ENCODE peak calls at places on chromosomes 2 and 18, in eight cellular contexts. One of them, this sample, is unnamed.

GRCh38 chr2:10433264-10433947 is 14.7 kb downstream of the ODC1 start:
- DNase-seq in A673: no peak
- DNase-seq in astrocyte of the cerebellum: no peak
- DNase-seq in epithelial cell of esophagus: no peak
- DNase-seq in tibial artery: no peak
- DNase-seq in astrocyte of the spinal cord: no peak
- DNase-seq in vagina: no peak
- DNase-seq in hepatocyte: no peak
- DNase-seq in this sample: no peak

GRCh38 chr2:21095178-21095577 is 28.6 kb upstream of the TDRD15 start:
- DNase-seq in hepatocyte: no peak
- DNase-seq in astrocyte of the spinal cord: no peak
- DNase-seq in epithelial cell of esophagus: no peak
- DNase-seq in tibial artery: no peak
- DNase-seq in A673: no peak
- DNase-seq in vagina: no peak
- DNase-seq in astrocyte of the cerebellum: no peak
- DNase-seq in this sample: no peak

GRCh38 chr2:1750935-1751767 is 6.8 kb upstream of the PXDN start:
- DNase-seq in astrocyte of the spinal cord: peak
- DNase-seq in tibial artery: peak
- DNase-seq in astrocyte of the cerebellum: peak
- DNase-seq in epithelial cell of esophagus: peak
- DNase-seq in A673: peak
- DNase-seq in vagina: no peak
- DNase-seq in hepatocyte: peak
- DNase-seq in this sample: peak

GRCh38 chr2:32063310-32064020 is at the start of gene SPAST:
- DNase-seq in astrocyte of the cerebellum: peak
- DNase-seq in hepatocyte: peak
- DNase-seq in epithelial cell of esophagus: peak
- DNase-seq in astrocyte of the spinal cord: peak
- DNase-seq in tibial artery: peak
- DNase-seq in vagina: peak
- DNase-seq in A673: peak
- DNase-seq in this sample: peak

GRCh38 chr2:99403524-99403923 is 66.3 kb downstream of the EIF5B start:
- DNase-seq in tibial artery: no peak
- DNase-seq in astrocyte of the spinal cord: no peak
- DNase-seq in epithelial cell of esophagus: no peak
- DNase-seq in hepatocyte: peak
- DNase-seq in A673: no peak
- DNase-seq in vagina: no peak
- DNase-seq in astrocyte of the cerebellum: no peak
- DNase-seq in this sample: peak

GRCh38 chr2:204664708-204665121 is 119.4 kb downstream of the PARD3B start:
- DNase-seq in astrocyte of the spinal cord: peak
- DNase-seq in epithelial cell of esophagus: peak
- DNase-seq in hepatocyte: no peak
- DNase-seq in vagina: no peak
- DNase-seq in A673: peak
- DNase-seq in astrocyte of the cerebellum: peak
- DNase-seq in tibial artery: no peak
- DNase-seq in this sample: peak

GRCh38 chr18:59005266-59005665 is 134.4 kb upstream of the SEC11C start:
- DNase-seq in A673: peak
- DNase-seq in astrocyte of the spinal cord: peak
- DNase-seq in hepatocyte: peak
- DNase-seq in epithelial cell of esophagus: peak
- DNase-seq in vagina: no peak
- DNase-seq in astrocyte of the cerebellum: no peak
- DNase-seq in tibial artery: peak
- DNase-seq in this sample: peak

GRCh38 chr18:47735041-47735440 is 195.4 kb downstream of the SMAD2 start:
- DNase-seq in A673: no peak
- DNase-seq in vagina: no peak
- DNase-seq in tibial artery: no peak
- DNase-seq in hepatocyte: no peak
- DNase-seq in astrocyte of the cerebellum: no peak
- DNase-seq in astrocyte of the spinal cord: no peak
- DNase-seq in epithelial cell of esophagus: no peak
- DNase-seq in this sample: no peak

GRCh38 chr2:11681722-11682589 is 12.0 kb upstream of the NTSR2 start:
- DNase-seq in epithelial cell of esophagus: peak
- DNase-seq in tibial artery: no peak
- DNase-seq in vagina: no peak
- DNase-seq in astrocyte of the cerebellum: no peak
- DNase-seq in astrocyte of the spinal cord: no peak
- DNase-seq in A673: peak
- DNase-seq in hepatocyte: peak
- DNase-seq in this sample: peak

GRCh38 chr18:74013955-74014354 is 133.7 kb downstream of the FBXO15 start:
- DNase-seq in tibial artery: no peak
- DNase-seq in epithelial cell of esophagus: peak
- DNase-seq in astrocyte of the cerebellum: peak
- DNase-seq in vagina: no peak
- DNase-seq in A673: no peak
- DNase-seq in astrocyte of the spinal cord: peak
- DNase-seq in hepatocyte: no peak
- DNase-seq in this sample: peak

GRCh38 chr2:152445791-152446201 is 110.8 kb downstream of the FMNL2 start:
- DNase-seq in astrocyte of the spinal cord: peak
- DNase-seq in A673: no peak
- DNase-seq in vagina: no peak
- DNase-seq in astrocyte of the cerebellum: peak
- DNase-seq in hepatocyte: no peak
- DNase-seq in epithelial cell of esophagus: peak
- DNase-seq in tibial artery: peak
- DNase-seq in this sample: peak

GRCh38 chr2:202541137-202541536 is 93.6 kb upstream of the FAM117B start:
- DNase-seq in astrocyte of the cerebellum: no peak
- DNase-seq in hepatocyte: no peak
- DNase-seq in epithelial cell of esophagus: no peak
- DNase-seq in A673: no peak
- DNase-seq in tibial artery: no peak
- DNase-seq in astrocyte of the spinal cord: no peak
- DNase-seq in vagina: no peak
- DNase-seq in this sample: no peak

GRCh38 chr2:179021258-179021657 is 28.7 kb downstream of the CCDC141 start:
- DNase-seq in epithelial cell of esophagus: no peak
- DNase-seq in hepatocyte: no peak
- DNase-seq in tibial artery: no peak
- DNase-seq in vagina: no peak
- DNase-seq in astrocyte of the cerebellum: no peak
- DNase-seq in A673: no peak
- DNase-seq in astrocyte of the spinal cord: no peak
- DNase-seq in this sample: no peak

GRCh38 chr18:6441201-6441600 is 26.5 kb upstream of the L3MBTL4 start:
- DNase-seq in astrocyte of the spinal cord: no peak
- DNase-seq in A673: no peak
- DNase-seq in astrocyte of the cerebellum: no peak
- DNase-seq in hepatocyte: no peak
- DNase-seq in tibial artery: no peak
- DNase-seq in vagina: no peak
- DNase-seq in epithelial cell of esophagus: no peak
- DNase-seq in this sample: peak

GRCh38 chr2:171754254-171754939 is 67.1 kb downstream of the DYNC1I2 start:
- DNase-seq in vagina: no peak
- DNase-seq in A673: no peak
- DNase-seq in astrocyte of the cerebellum: no peak
- DNase-seq in tibial artery: no peak
- DNase-seq in epithelial cell of esophagus: no peak
- DNase-seq in astrocyte of the spinal cord: peak
- DNase-seq in hepatocyte: no peak
- DNase-seq in this sample: peak

GRCh38 chr2:18910843-18911242 is 321.5 kb upstream of the NT5C1B start:
- DNase-seq in hepatocyte: no peak
- DNase-seq in astrocyte of the spinal cord: peak
- DNase-seq in A673: peak
- DNase-seq in vagina: no peak
- DNase-seq in epithelial cell of esophagus: peak
- DNase-seq in tibial artery: peak
- DNase-seq in astrocyte of the cerebellum: peak
- DNase-seq in this sample: peak

GRCh38 chr2:163565192-163565591 is 170.6 kb downstream of the FIGN start:
- DNase-seq in epithelial cell of esophagus: peak
- DNase-seq in astrocyte of the cerebellum: no peak
- DNase-seq in astrocyte of the spinal cord: no peak
- DNase-seq in A673: no peak
- DNase-seq in tibial artery: no peak
- DNase-seq in hepatocyte: no peak
- DNase-seq in vagina: no peak
- DNase-seq in this sample: no peak

DNA sequence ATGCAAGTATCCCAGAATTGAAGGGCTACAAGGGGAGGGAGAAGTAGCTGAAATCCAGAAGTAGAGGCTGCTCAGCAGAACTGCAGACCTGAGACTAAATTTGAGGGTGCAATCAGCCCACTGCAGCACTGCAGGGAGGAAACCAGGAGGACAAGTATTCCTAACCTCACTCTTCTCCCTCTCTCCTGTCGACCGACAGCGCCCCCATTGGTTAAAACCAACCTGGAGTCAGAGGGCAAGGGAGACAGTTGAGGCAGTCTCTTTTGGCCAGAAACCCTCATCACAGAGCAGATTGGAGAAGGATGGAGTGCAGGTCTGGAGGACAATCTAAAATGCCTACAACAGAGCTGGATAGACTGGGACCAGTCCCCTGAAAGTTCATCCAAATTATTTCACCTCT is 768.9 kb upstream of the KLHL29 start:
- DNase-seq in A673: no peak
- DNase-seq in epithelial cell of esophagus: no peak
- DNase-seq in vagina: no peak
- DNase-seq in hepatocyte: no peak
- DNase-seq in astrocyte of the spinal cord: no peak
- DNase-seq in astrocyte of the cerebellum: no peak
- DNase-seq in tibial artery: no peak
- DNase-seq in this sample: no peak
- TF ChIP-seq CTCF in A673: no peak
- TF ChIP-seq CTCF in epithelial cell of esophagus: no peak
- TF ChIP-seq CTCF in vagina: no peak
- TF ChIP-seq CTCF in hepatocyte: no peak
- TF ChIP-seq CTCF in astrocyte of the spinal cord: no peak
- TF ChIP-seq CTCF in astrocyte of the cerebellum: no peak
- TF ChIP-seq CTCF in tibial artery: no peak
- TF ChIP-seq CTCF in this sample: no peak

GRCh38 chr2:45653125-45653524 is 1.6 kb downstream of the PRKCE start:
- DNase-seq in vagina: no peak
- DNase-seq in astrocyte of the spinal cord: no peak
- DNase-seq in hepatocyte: no peak
- DNase-seq in epithelial cell of esophagus: no peak
- DNase-seq in tibial artery: no peak
- DNase-seq in A673: no peak
- DNase-seq in astrocyte of the cerebellum: no peak
- DNase-seq in this sample: no peak

GRCh38 chr2:45651415-45652089 is at the start of gene PRKCE:
- DNase-seq in vagina: no peak
- DNase-seq in astrocyte of the spinal cord: peak
- DNase-seq in hepatocyte: peak
- DNase-seq in tibial artery: peak
- DNase-seq in A673: peak
- DNase-seq in epithelial cell of esophagus: peak
- DNase-seq in astrocyte of the cerebellum: no peak
- DNase-seq in this sample: peak

GRCh38 chr2:45652090-45653050 is 895 bp downstream of the PRKCE start:
- DNase-seq in tibial artery: peak
- DNase-seq in A673: peak
- DNase-seq in epithelial cell of esophagus: peak
- DNase-seq in astrocyte of the cerebellum: no peak
- DNase-seq in hepatocyte: peak
- DNase-seq in astrocyte of the spinal cord: peak
- DNase-seq in vagina: no peak
- DNase-seq in this sample: peak

GRCh38 chr2:45654250-45654649 is 2.8 kb downstream of the PRKCE start:
- DNase-seq in tibial artery: no peak
- DNase-seq in astrocyte of the cerebellum: no peak
- DNase-seq in hepatocyte: no peak
- DNase-seq in A673: no peak
- DNase-seq in vagina: no peak
- DNase-seq in astrocyte of the spinal cord: no peak
- DNase-seq in epithelial cell of esophagus: no peak
- DNase-seq in this sample: peak

GRCh38 chr2:45653584-45653983 is 2.1 kb downstream of the PRKCE start:
- DNase-seq in astrocyte of the spinal cord: peak
- DNase-seq in astrocyte of the cerebellum: peak
- DNase-seq in tibial artery: no peak
- DNase-seq in vagina: no peak
- DNase-seq in A673: no peak
- DNase-seq in epithelial cell of esophagus: no peak
- DNase-seq in hepatocyte: no peak
- DNase-seq in this sample: peak
- H3K4me3 ChIP-seq in astrocyte of the spinal cord: no peak
- H3K4me3 ChIP-seq in astrocyte of the cerebellum: peak
- H3K4me3 ChIP-seq in tibial artery: no peak
- H3K4me3 ChIP-seq in vagina: no peak
- H3K4me3 ChIP-seq in A673: no peak
- H3K4me3 ChIP-seq in epithelial cell of esophagus: no peak
- H3K4me3 ChIP-seq in hepatocyte: no peak
- H3K4me3 ChIP-seq in this sample: no peak

DNA sequence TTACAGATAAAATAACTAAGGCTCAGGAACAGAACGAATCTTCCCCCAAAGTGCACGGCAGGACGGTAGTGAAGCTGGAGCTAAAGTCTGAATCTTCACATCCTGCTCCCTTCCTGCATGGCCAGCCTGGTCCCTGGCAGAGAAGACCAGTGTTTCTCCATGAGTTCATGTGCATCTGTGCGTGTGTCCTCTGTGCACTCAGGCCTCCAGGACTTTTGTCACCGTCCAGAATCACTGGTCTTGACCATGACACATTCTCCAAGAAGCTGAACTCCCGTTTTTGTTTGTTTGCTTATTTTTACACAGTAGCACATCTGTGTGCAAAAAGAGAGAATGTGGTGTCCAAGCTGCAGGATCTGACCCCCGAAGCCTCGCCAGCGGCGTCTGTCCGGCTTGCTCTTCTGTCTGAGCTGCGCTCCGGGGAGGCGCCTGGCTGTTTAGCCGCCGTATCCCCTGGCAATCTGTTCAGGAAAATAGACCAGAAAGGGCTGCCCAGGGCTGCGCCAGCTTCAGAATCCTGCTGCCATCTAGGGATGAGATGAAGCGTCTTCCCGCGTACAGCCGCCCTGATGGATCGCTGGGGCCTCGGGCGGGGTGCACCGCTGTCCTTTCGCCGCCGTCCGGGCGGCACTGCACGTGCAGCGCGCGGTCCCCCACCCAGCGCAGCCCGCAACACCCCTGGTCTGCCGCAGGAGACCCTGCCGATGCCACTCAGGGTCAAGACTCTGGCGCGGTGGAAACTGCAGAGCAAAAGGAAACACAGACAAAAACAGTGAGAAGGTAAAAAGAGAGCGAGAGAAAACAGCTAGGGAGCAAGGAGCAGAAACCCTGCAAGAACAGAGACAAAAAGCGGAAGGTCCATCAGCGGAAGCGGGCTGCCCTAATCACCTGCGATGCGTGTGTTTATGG is 2113.6 kb upstream of the PIK3C3 start:
- DNase-seq in epithelial cell of esophagus: peak
- DNase-seq in hepatocyte: peak
- DNase-seq in A673: peak
- DNase-seq in vagina: no peak
- DNase-seq in astrocyte of the cerebellum: peak
- DNase-seq in astrocyte of the spinal cord: peak
- DNase-seq in tibial artery: no peak
- DNase-seq in this sample: peak
- TF ChIP-seq CTCF in epithelial cell of esophagus: peak
- TF ChIP-seq CTCF in hepatocyte: peak
- TF ChIP-seq CTCF in A673: peak
- TF ChIP-seq CTCF in vagina: peak
- TF ChIP-seq CTCF in astrocyte of the cerebellum: peak
- TF ChIP-seq CTCF in astrocyte of the spinal cord: peak
- TF ChIP-seq CTCF in tibial artery: no peak
- TF ChIP-seq CTCF in this sample: peak

GRCh38 chr2:180662555-180662954 is 317.9 kb upstream of the UBE2E3 start:
- DNase-seq in astrocyte of the spinal cord: no peak
- DNase-seq in vagina: no peak
- DNase-seq in tibial artery: no peak
- DNase-seq in astrocyte of the cerebellum: no peak
- DNase-seq in hepatocyte: no peak
- DNase-seq in A673: no peak
- DNase-seq in epithelial cell of esophagus: peak
- DNase-seq in this sample: no peak
- H3K4me3 ChIP-seq in astrocyte of the spinal cord: no peak
- H3K4me3 ChIP-seq in vagina: no peak
- H3K4me3 ChIP-seq in tibial artery: no peak
- H3K4me3 ChIP-seq in astrocyte of the cerebellum: no peak
- H3K4me3 ChIP-seq in hepatocyte: no peak
- H3K4me3 ChIP-seq in A673: no peak
- H3K4me3 ChIP-seq in epithelial cell of esophagus: no peak
- H3K4me3 ChIP-seq in this sample: no peak

This sample was measured in choroid plexus epithelial cell.